ENCODE peak calls at places on chromosomes 16 and 17, in ten cellular contexts. One of them, this sample, is unnamed.

GRCh38 chr17:82648761-82649474 is 674 bp upstream of the WDR45B start:
- DNase-seq in fibroblast of the conjunctiva: no peak
- DNase-seq in glutamatergic neuron: peak; percentile 62
- DNase-seq in transverse colon: peak; percentile 62
- DNase-seq in LHCN-M2: no peak
- DNase-seq in H9: peak; percentile 77
- DNase-seq in NCI-H510A: no peak
- DNase-seq in NB4: peak; percentile 48
- DNase-seq in midbrain: no peak
- DNase-seq in HuH-7.5: no peak
- DNase-seq in this sample: peak; percentile 19

GRCh38 chr17:29588017-29588557 is 1.4 kb downstream of the GIT1 start:
- DNase-seq in fibroblast of the conjunctiva: no peak
- DNase-seq in glutamatergic neuron: no peak
- DNase-seq in transverse colon: no peak
- DNase-seq in LHCN-M2: no peak
- DNase-seq in H9: no peak
- DNase-seq in NCI-H510A: no peak
- DNase-seq in NB4: no peak
- DNase-seq in midbrain: no peak
- DNase-seq in HuH-7.5: no peak
- DNase-seq in this sample: no peak

GRCh38 chr16:55469821-55470532 is 9.0 kb upstream of the MMP2 start:
- DNase-seq in fibroblast of the conjunctiva: no peak
- DNase-seq in glutamatergic neuron: no peak
- DNase-seq in transverse colon: no peak
- DNase-seq in LHCN-M2: no peak
- DNase-seq in H9: no peak
- DNase-seq in NCI-H510A: no peak
- DNase-seq in NB4: no peak
- DNase-seq in midbrain: no peak
- DNase-seq in HuH-7.5: no peak
- DNase-seq in this sample: no peak

GRCh38 chr17:51745993-51746392 is 412.5 kb downstream of the CA10 start:
- DNase-seq in fibroblast of the conjunctiva: no peak
- DNase-seq in glutamatergic neuron: no peak
- DNase-seq in transverse colon: no peak
- DNase-seq in LHCN-M2: no peak
- DNase-seq in H9: no peak
- DNase-seq in NCI-H510A: peak; percentile 29
- DNase-seq in NB4: no peak
- DNase-seq in midbrain: no peak
- DNase-seq in HuH-7.5: no peak
- DNase-seq in this sample: no peak

GRCh38 chr16:84925773-84926372 is 85.5 kb downstream of the ZDHHC7 start:
- DNase-seq in fibroblast of the conjunctiva: no peak
- DNase-seq in glutamatergic neuron: no peak
- DNase-seq in transverse colon: no peak
- DNase-seq in LHCN-M2: no peak
- DNase-seq in H9: no peak
- DNase-seq in NCI-H510A: no peak
- DNase-seq in NB4: no peak
- DNase-seq in midbrain: no peak
- DNase-seq in HuH-7.5: no peak
- DNase-seq in this sample: no peak

GRCh38 chr16:69349508-69349907 is 2.1 kb downstream of the TMED6 start:
- DNase-seq in fibroblast of the conjunctiva: no peak
- DNase-seq in glutamatergic neuron: no peak
- DNase-seq in transverse colon: no peak
- DNase-seq in LHCN-M2: no peak
- DNase-seq in H9: no peak
- DNase-seq in NCI-H510A: no peak
- DNase-seq in NB4: no peak
- DNase-seq in midbrain: no peak
- DNase-seq in HuH-7.5: no peak
- DNase-seq in this sample: no peak

GRCh38 chr16:50516401-50516800 is 31.8 kb upstream of the NKD1 start:
- DNase-seq in fibroblast of the conjunctiva: no peak
- DNase-seq in glutamatergic neuron: no peak
- DNase-seq in transverse colon: no peak
- DNase-seq in LHCN-M2: no peak
- DNase-seq in H9: no peak
- DNase-seq in NCI-H510A: no peak
- DNase-seq in NB4: no peak
- DNase-seq in midbrain: no peak
- DNase-seq in HuH-7.5: no peak
- DNase-seq in this sample: no peak

GRCh38 chr16:12225816-12226480 is 249.4 kb downstream of the SNX29 start:
- DNase-seq in fibroblast of the conjunctiva: no peak
- DNase-seq in glutamatergic neuron: no peak
- DNase-seq in transverse colon: no peak
- DNase-seq in LHCN-M2: no peak
- DNase-seq in H9: no peak
- DNase-seq in NCI-H510A: no peak
- DNase-seq in NB4: no peak
- DNase-seq in midbrain: peak; percentile 16
- DNase-seq in HuH-7.5: no peak
- DNase-seq in this sample: no peak

GRCh38 chr16:3171181-3171854 is 16.7 kb upstream of the OR1F1 start:
- DNase-seq in fibroblast of the conjunctiva: no peak
- DNase-seq in glutamatergic neuron: no peak
- DNase-seq in transverse colon: no peak
- DNase-seq in LHCN-M2: no peak
- DNase-seq in H9: no peak
- DNase-seq in NCI-H510A: no peak
- DNase-seq in NB4: peak; percentile 57
- DNase-seq in midbrain: no peak
- DNase-seq in HuH-7.5: no peak
- DNase-seq in this sample: no peak

GRCh38 chr17:74042744-74043486 is 160.6 kb upstream of the RPL38 start:
- DNase-seq in fibroblast of the conjunctiva: peak; percentile 58
- DNase-seq in glutamatergic neuron: no peak
- DNase-seq in transverse colon: no peak
- DNase-seq in LHCN-M2: peak; percentile 19
- DNase-seq in H9: no peak
- DNase-seq in NCI-H510A: no peak
- DNase-seq in NB4: peak; percentile 60
- DNase-seq in midbrain: no peak
- DNase-seq in HuH-7.5: peak; percentile 28
- DNase-seq in this sample: no peak

GRCh38 chr17:79812969-79813825 is 16.3 kb upstream of the CBX8 start:
- DNase-seq in fibroblast of the conjunctiva: no peak
- DNase-seq in glutamatergic neuron: peak; percentile 55
- DNase-seq in transverse colon: peak; percentile 23
- DNase-seq in LHCN-M2: no peak
- DNase-seq in H9: peak; percentile 50
- DNase-seq in NCI-H510A: peak; percentile 49
- DNase-seq in NB4: no peak
- DNase-seq in midbrain: no peak
- DNase-seq in HuH-7.5: no peak
- DNase-seq in this sample: no peak

GRCh38 chr17:41687828-41688640 is 651 bp upstream of the EIF1 start:
- DNase-seq in fibroblast of the conjunctiva: no peak
- DNase-seq in glutamatergic neuron: no peak
- DNase-seq in transverse colon: peak; percentile 73
- DNase-seq in LHCN-M2: peak; percentile 66
- DNase-seq in H9: no peak
- DNase-seq in NCI-H510A: peak; percentile 74
- DNase-seq in NB4: peak; percentile 75
- DNase-seq in midbrain: peak; percentile 55
- DNase-seq in HuH-7.5: no peak
- DNase-seq in this sample: peak; percentile 43

GRCh38 chr16:25838724-25839186 is 147.0 kb downstream of the HS3ST4 start:
- DNase-seq in fibroblast of the conjunctiva: peak; percentile 31
- DNase-seq in glutamatergic neuron: no peak
- DNase-seq in transverse colon: peak; percentile 7
- DNase-seq in LHCN-M2: peak; percentile 42
- DNase-seq in H9: peak; percentile 60
- DNase-seq in NCI-H510A: peak; percentile 29
- DNase-seq in NB4: peak; percentile 62
- DNase-seq in midbrain: peak; percentile 64
- DNase-seq in HuH-7.5: peak; percentile 6
- DNase-seq in this sample: no peak

GRCh38 chr16:85423631-85424030 is 189.5 kb upstream of the GSE1 start:
- DNase-seq in fibroblast of the conjunctiva: no peak
- DNase-seq in glutamatergic neuron: peak; percentile 15
- DNase-seq in transverse colon: no peak
- DNase-seq in LHCN-M2: no peak
- DNase-seq in H9: no peak
- DNase-seq in NCI-H510A: no peak
- DNase-seq in NB4: no peak
- DNase-seq in midbrain: no peak
- DNase-seq in HuH-7.5: no peak
- DNase-seq in this sample: no peak

GRCh38 chr17:4189280-4189679 is 46.3 kb downstream of the CYB5D2 start:
- DNase-seq in fibroblast of the conjunctiva: no peak
- DNase-seq in glutamatergic neuron: no peak
- DNase-seq in transverse colon: no peak
- DNase-seq in LHCN-M2: no peak
- DNase-seq in H9: no peak
- DNase-seq in NCI-H510A: no peak
- DNase-seq in NB4: no peak
- DNase-seq in midbrain: no peak
- DNase-seq in HuH-7.5: no peak
- DNase-seq in this sample: no peak